ENCODE peak calls at places on chromosomes 6 and 20, in five cellular contexts. Y, J, G, H and P are unnamed samples.

GRCh38 chr20:35583636-35584560 is 31.7 kb upstream of the SPAG4 start:
- DNase-seq in G (no peak), Y (no peak), J (no peak), H (no peak), P (no peak)

GRCh38 chr20:56773731-56774130 is 144.6 kb downstream of the TFAP2C start:
- DNase-seq in Y (no peak), J (no peak), G (no peak), H (no peak), P (no peak)

GRCh38 chr20:54048489-54048888 is 21.9 kb downstream of the BCAS1 start:
- DNase-seq in G (no peak), J (no peak), Y (no peak), H (no peak), P (no peak)

GRCh38 chr6:93721386-93722048 is 302.2 kb upstream of the EPHA7 start:
- DNase-seq in Y (no peak), G (peak), H (no peak), J (no peak), P (peak)

GRCh38 chr6:137024172-137024990 is 20.4 kb downstream of the IL20RA start:
- DNase-seq in J (no peak), G (no peak), H (no peak), Y (no peak), P (no peak)

GRCh38 chr6:52087498-52087999 is at the start of gene PKHD1:
- DNase-seq in H (no peak), J (no peak), G (peak), Y (no peak), P (no peak)

GRCh38 chr6:9484686-9485085 is 930.2 kb downstream of the TFAP2A start:
- DNase-seq in Y (no peak), H (no peak), J (no peak), G (no peak), P (no peak)

GRCh38 chr6:33390173-33390572 is 1.4 kb upstream of the KIFC1 start:
- DNase-seq in H (no peak), J (no peak), Y (no peak), G (no peak), P (no peak)

GRCh38 chr6:150263765-150264415 is 104.9 kb upstream of the IYD start:
- DNase-seq in Y (no peak), J (peak), G (no peak), H (no peak), P (no peak)

GRCh38 chr6:15389759-15390723 is 144.2 kb downstream of the JARID2 start:
- DNase-seq in Y (no peak), J (no peak), G (peak), H (no peak), P (no peak)

GRCh38 chr20:32339116-32339515 is 19.0 kb upstream of the ASXL1 start:
- DNase-seq in J (no peak), G (peak), H (no peak), Y (no peak), P (no peak)

GRCh38 chr6:4224082-4224978 is 89.0 kb upstream of the ECI2 start:
- DNase-seq in H (no peak), J (no peak), G (no peak), Y (no peak), P (peak)

GRCh38 chr20:21315138-21315537 is 12.0 kb downstream of the XRN2 start:
- DNase-seq in Y (peak), J (no peak), G (no peak), H (no peak), P (peak)

GRCh38 chr20:13868331-13868730 is 83.5 kb downstream of the NDUFAF5 start:
- DNase-seq in Y (peak), H (no peak), J (no peak), G (no peak), P (no peak)

GRCh38 chr6:116444092-116444491 is 17.1 kb upstream of the CALHM6 start:
- DNase-seq in G (peak), J (no peak), Y (no peak), H (no peak), P (no peak)

GRCh38 chr6:128139519-128139918 is 238.7 kb upstream of the THEMIS start:
- DNase-seq in J (no peak), G (peak), H (no peak), Y (no peak), P (no peak)

GRCh38 chr6:44918893-44919292 is 409.2 kb upstream of the RUNX2 start:
- DNase-seq in Y (no peak), G (no peak), J (no peak), H (no peak), P (no peak)

GRCh38 chr6:52998603-52999002 is 3.5 kb upstream of the GSTA4 start:
- DNase-seq in G (no peak), J (no peak), H (no peak), Y (no peak), P (no peak)

GRCh38 chr6:100344761-100345160 is 120.0 kb downstream of the SIM1 start:
- DNase-seq in H (no peak), Y (no peak), G (no peak), J (no peak), P (no peak)